ENCODE peak calls at places on chromosome 6, in five cellular contexts. Q, F, D, I and R are unnamed samples.

GRCh38 chr6:37878150-37878710 is 58.7 kb downstream of the ZFAND3 start:
- DNase-seq in D (no peak), F (no peak), Q (peak), I (no peak), R (no peak)

GRCh38 chr6:119027465-119027864 is 51.0 kb downstream of the FAM184A start:
- DNase-seq in D (no peak), F (no peak), Q (no peak), I (no peak), R (no peak)

GRCh38 chr6:111543913-111544435 is 61.0 kb upstream of the REV3L start:
- DNase-seq in I (no peak), Q (no peak), D (no peak), F (no peak), R (no peak)

GRCh38 chr6:156729248-156729647 is 47.9 kb upstream of the ARID1B start:
- DNase-seq in D (no peak), Q (no peak), F (no peak), I (no peak), R (no peak)

GRCh38 chr6:19866900-19867627 is 29.9 kb downstream of the ID4 start:
- DNase-seq in F (no peak), D (no peak), I (no peak), Q (no peak), R (no peak)

GRCh38 chr6:28001751-28002150 is 44.7 kb downstream of the OR2B6 start:
- DNase-seq in D (no peak), Q (no peak), F (no peak), I (no peak), R (no peak)

GRCh38 chr6:138107078-138107751 is at the start of gene PERP:
- DNase-seq in F (peak), I (peak), Q (peak), D (peak), R (peak)

GRCh38 chr6:119395192-119395591 is 45.6 kb upstream of the MAN1A1 start:
- DNase-seq in Q (no peak), D (no peak), F (no peak), I (no peak), R (no peak)

GRCh38 chr6:108174371-108175175 is 8.8 kb downstream of the NR2E1 start:
- DNase-seq in I (no peak), Q (no peak), D (peak), F (no peak), R (no peak)

GRCh38 chr6:4780360-4780812 is 4.2 kb downstream of the CDYL start:
- DNase-seq in I (no peak), D (no peak), F (no peak), Q (peak), R (no peak)

GRCh38 chr6:163745566-163746400 is 331.3 kb downstream of the QKI start:
- DNase-seq in Q (no peak), D (peak), I (no peak), F (no peak), R (no peak)

GRCh38 chr6:142551145-142551811 is 249.5 kb downstream of the ADGRG6 start:
- DNase-seq in I (peak), F (no peak), D (no peak), Q (peak), R (no peak)

GRCh38 chr6:45421700-45422540 is 44.2 kb upstream of the SUPT3H start:
- DNase-seq in D (peak), I (peak), F (peak), Q (peak), R (no peak)

GRCh38 chr6:15510536-15511247 is 152.1 kb downstream of the DTNBP1 start:
- DNase-seq in I (no peak), D (no peak), Q (no peak), F (no peak), R (no peak)

GRCh38 chr6:15513131-15513771 is 149.6 kb downstream of the DTNBP1 start:
- DNase-seq in I (peak), Q (no peak), F (no peak), D (no peak), R (no peak)

GRCh38 chr6:15511248-15512125 is 151.3 kb downstream of the DTNBP1 start:
- DNase-seq in I (peak), D (no peak), Q (no peak), F (no peak), R (no peak)

GRCh38 chr6:15513801-15514711 is 148.8 kb downstream of the DTNBP1 start:
- DNase-seq in D (no peak), F (no peak), I (peak), Q (no peak), R (no peak)

DNA sequence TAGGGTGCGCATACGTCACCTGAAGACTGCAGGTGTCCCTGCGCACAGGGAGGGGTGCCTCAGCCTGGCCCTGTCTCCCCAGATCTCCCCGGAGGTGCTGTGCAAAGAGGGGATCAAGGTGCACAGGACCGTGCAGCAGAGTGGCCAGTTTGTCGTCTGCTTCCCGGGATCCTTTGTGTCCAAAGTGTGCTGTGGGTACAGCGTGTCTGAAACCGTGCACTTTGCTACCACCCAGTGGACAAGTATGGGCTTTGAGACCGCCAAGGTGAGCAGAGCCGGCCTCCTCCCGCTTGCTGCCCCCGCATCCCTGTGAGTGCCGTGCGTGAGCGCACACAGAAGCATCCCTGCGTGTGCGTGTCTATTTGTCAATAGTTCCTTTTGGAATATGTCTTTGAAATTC is 150.7 kb downstream of the DTNBP1 start:
- DNase-seq in Q (peak), I (peak), F (no peak), D (peak), R (no peak)
- TF ChIP-seq CTCF in Q (peak), I (peak), F (no peak), D (peak), R (no peak)

DNA sequence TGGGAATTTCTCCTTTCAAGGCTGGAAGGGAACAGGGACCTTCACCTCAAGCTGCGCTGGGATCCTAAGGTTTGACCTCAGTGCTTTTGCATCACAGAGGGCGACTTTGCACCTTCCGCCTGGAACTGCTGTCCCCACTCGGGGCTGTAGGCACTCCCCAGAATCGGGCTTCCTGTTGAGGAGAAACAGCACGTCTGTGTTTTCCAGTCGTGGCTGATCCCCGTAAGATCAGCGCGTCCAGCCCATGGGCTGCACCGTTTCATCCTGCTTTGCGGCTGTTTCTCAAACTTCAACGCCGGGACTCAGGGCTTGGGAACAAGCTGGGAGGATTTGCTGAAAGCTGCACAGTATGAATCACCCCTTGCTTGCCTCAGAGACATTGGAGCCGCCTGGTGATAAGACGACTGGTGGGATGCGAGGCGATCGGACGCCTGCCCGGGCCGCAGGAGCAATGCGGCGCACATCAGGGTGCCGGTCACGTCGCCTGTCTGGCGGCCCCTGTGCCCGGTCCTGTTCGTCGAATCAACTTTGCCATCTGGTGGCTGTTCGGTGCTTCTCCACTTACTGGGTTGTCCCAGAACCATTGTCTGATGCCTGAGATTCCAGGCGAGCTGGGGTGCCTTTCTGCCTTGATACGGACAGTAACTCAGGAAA is 53.6 kb upstream of the FRMD1 start:
- DNase-seq in Q (peak), F (no peak), I (peak), D (peak), R (no peak)
- TF ChIP-seq CTCF in Q (peak), F (peak), I (peak), D (peak), R (no peak)

GRCh38 chr6:94639564-94639963 is 937.8 kb upstream of the MANEA start:
- DNase-seq in I (peak), D (no peak), Q (no peak), F (no peak), R (no peak)

GRCh38 chr6:94636780-94637385 is 940.5 kb upstream of the MANEA start:
- DNase-seq in Q (peak), I (no peak), D (peak), F (no peak), R (no peak)
- TF ChIP-seq CTCF in Q (peak), I (no peak), D (no peak), F (no peak), R (no peak)

DNA sequence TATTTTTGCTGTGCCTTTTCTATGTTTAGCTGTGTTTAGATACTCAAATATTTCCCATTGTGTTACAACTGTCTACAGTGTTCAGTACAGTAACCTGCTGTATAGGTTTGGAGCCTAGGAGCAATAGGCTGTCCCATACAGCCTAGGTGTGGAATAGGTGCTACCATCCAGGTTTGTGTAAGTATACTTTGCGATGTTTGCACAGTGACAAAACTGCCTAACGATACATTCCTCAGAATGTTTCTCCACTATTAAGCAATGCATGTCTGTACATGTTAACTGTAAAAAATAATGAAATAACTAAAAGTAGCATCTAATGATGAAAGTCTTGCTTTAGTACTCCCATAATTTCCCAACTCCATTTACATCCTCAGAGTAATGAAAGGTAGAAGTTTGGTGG is 46.0 kb downstream of the SERAC1 start:
- DNase-seq in Q (no peak), I (no peak), F (no peak), D (no peak), R (no peak)
- TF ChIP-seq CTCF in Q (no peak), I (no peak), F (no peak), D (no peak), R (no peak)

GRCh38 chr6:101231606-101232235 is 161.8 kb upstream of the GRIK2 start:
- DNase-seq in D (no peak), Q (no peak), I (no peak), F (no peak), R (no peak)

GRCh38 chr6:101230866-101231265 is 162.6 kb upstream of the GRIK2 start:
- DNase-seq in D (no peak), F (no peak), Q (no peak), I (peak), R (no peak)

GRCh38 chr6:101224751-101225150 is 168.8 kb upstream of the GRIK2 start:
- DNase-seq in F (no peak), Q (no peak), D (no peak), I (no peak), R (no peak)

DNA sequence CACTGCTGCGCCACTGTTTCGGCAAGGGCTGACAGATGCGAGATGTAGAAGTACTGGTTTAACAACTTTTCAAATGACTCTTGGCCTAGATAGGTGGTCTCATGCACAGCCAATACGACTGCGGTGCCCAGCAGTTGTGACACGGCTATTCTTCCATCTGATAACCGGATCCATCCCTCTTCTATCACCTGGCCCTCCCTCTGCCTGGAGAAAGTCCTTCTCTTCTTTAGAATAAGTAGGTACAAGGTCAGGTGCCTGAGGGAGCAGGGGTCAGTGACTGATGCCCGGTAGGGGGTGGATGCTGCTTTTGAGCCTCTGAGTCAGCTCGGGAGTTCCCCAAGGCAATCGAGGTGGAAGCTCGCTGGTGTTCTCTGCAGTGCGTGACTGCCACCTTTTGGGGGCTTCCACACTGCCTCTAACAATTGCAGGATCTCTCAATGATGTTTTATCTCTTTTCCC is 166.8 kb upstream of the GRIK2 start:
- DNase-seq in D (peak), Q (peak), F (no peak), I (peak), R (no peak)
- TF ChIP-seq CTCF in D (peak), Q (peak), F (no peak), I (no peak), R (no peak)